ENCODE peak calls at places on chromosomes 3 and 15, in four cellular contexts. L is pancreas, S is uterus, E is RWPE2. X is an unnamed sample. For H3K27me3 and H3K4me1, the result is how much of the 10 kb centered on the place peaks cover.

GRCh38 chr15:58064119-58065010 is 1.1 kb downstream of the ALDH1A2 start:
- DNase-seq in L (no peak), S (no peak), E (no peak), X (no peak)

GRCh38 chr3:134056464-134056891 is 26.8 kb upstream of the SLCO2A1 start:
- DNase-seq in L (no peak), S (no peak), E (peak), X (no peak)

GRCh38 chr15:34216527-34217270 is 6.8 kb upstream of the KATNBL1 start:
- DNase-seq in L (no peak), S (no peak), E (no peak), X (no peak)

GRCh38 chr3:195237981-195238625 is 32.9 kb downstream of the XXYLT1 start:
- DNase-seq in L (no peak), S (peak), E (no peak), X (peak)

GRCh38 chr3:70994644-70995043 is 588.9 kb downstream of the FOXP1 start:
- DNase-seq in L (no peak), S (no peak), E (no peak), X (no peak)

GRCh38 chr3:41327718-41328117 is 128.4 kb downstream of the CTNNB1 start:
- DNase-seq in L (no peak), S (no peak), E (no peak), X (no peak)

GRCh38 chr3:192186508-192186907 is 540.8 kb downstream of the FGF12 start:
- DNase-seq in L (no peak), S (no peak), E (no peak), X (no peak)

GRCh38 chr3:2543247-2543646 is 444.6 kb downstream of the CNTN4 start:
- DNase-seq in L (no peak), S (no peak), E (no peak), X (no peak)

GRCh38 chr3:128322030-128323022 is 144.4 kb downstream of the DNAJB8 start:
- DNase-seq in L (peak), S (no peak), E (no peak), X (no peak)

GRCh38 chr3:146834917-146835316 is 229.8 kb upstream of the PLSCR5 start:
- DNase-seq in L (no peak), S (no peak), E (no peak), X (no peak)

GRCh38 chr3:193594946-193595689 is 2.1 kb downstream of the OPA1 start:
- DNase-seq in L (no peak), S (no peak), E (no peak), X (no peak)

GRCh38 chr15:40647523-40647922 is 47.5 kb upstream of the RAD51 start:
- DNase-seq in L (no peak), S (no peak), E (no peak), X (no peak)

GRCh38 chr15:79432345-79433311 is 492 bp downstream of the MINAR1 start:
- DNase-seq in L (no peak), S (no peak), E (no peak), X (no peak)

GRCh38 chr3:153284282-153284938 is 122.4 kb downstream of the RAP2B start:
- DNase-seq in L (peak), S (peak), E (no peak), X (no peak)

GRCh38 chr15:51884517-51885236 is 55.2 kb downstream of the TMOD3 start:
- DNase-seq in L (no peak), S (no peak), E (no peak), X (no peak)

GRCh38 chr15:100713163-100713867 is 110.9 kb downstream of the ASB7 start:
- DNase-seq in L (peak), S (peak), E (peak), X (peak)

GRCh38 chr15:49273734-49274318 is 103.8 kb downstream of the GALK2 start:
- DNase-seq in L (no peak), S (no peak), E (no peak), X (no peak)

GRCh38 chr15:80660114-80660513 is 35.0 kb upstream of the ABHD17C start:
- DNase-seq in L (no peak), S (no peak), E (no peak), X (no peak)

GRCh38 chr15:85899927-85900326 is 105.2 kb upstream of the KLHL25 start:
- DNase-seq in L (no peak), S (peak), E (no peak), X (no peak)

GRCh38 chr3:184166671-184167070 is 8.0 kb upstream of the AP2M1 start:
- DNase-seq in L (no peak), S (no peak), E (no peak), X (no peak)

GRCh38 chr3:113615976-113616375 is 80.5 kb downstream of the USF3 start:
- DNase-seq in L (no peak), S (no peak), E (no peak), X (no peak)

GRCh38 chr15:28086175-28086703 is 12.9 kb downstream of the OCA2 start:
- DNase-seq in L (peak), S (no peak), E (no peak), X (no peak)

GRCh38 chr15:74833376-74834107 is 7.1 kb downstream of the CPLX3 start:
- DNase-seq in L (no peak), S (no peak), E (no peak), X (no peak)
- H3K27me3 ChIP-seq in L (under half), S (under half), E (under half), X (under half)

GRCh38 chr3:159881208-159881607 is 107.4 kb upstream of the IL12A start:
- DNase-seq in L (no peak), S (no peak), E (no peak), X (no peak)

GRCh38 chr3:159882784-159883779 is 105.6 kb upstream of the IL12A start:
- DNase-seq in L (no peak), S (no peak), E (no peak), X (no peak)

GRCh38 chr3:159882367-159882766 is 106.3 kb upstream of the IL12A start:
- DNase-seq in L (no peak), S (no peak), E (no peak), X (no peak)

GRCh38 chr3:159879598-159879997 is 109.0 kb upstream of the IL12A start:
- DNase-seq in L (no peak), S (no peak), E (no peak), X (no peak)

GRCh38 chr3:159881828-159882309 is 106.8 kb upstream of the IL12A start:
- DNase-seq in L (no peak), S (no peak), E (peak), X (no peak)
- H3K4me1 ChIP-seq in L (under half), S (under half), E (under half), X (under half)

GRCh38 chr3:5058463-5058862 is 63.6 kb upstream of the ARL8B start:
- DNase-seq in L (no peak), S (no peak), E (no peak), X (no peak)
- H3K27me3 ChIP-seq in L (under half), S (under half), E (under half), X (under half)

GRCh38 chr3:118165413-118165812 is 869.2 kb downstream of the IGSF11 start:
- DNase-seq in L (no peak), S (no peak), E (no peak), X (no peak)
- H3K4me1 ChIP-seq in L (under half), S (under half), E (under half), X (under half)

GRCh38 chr15:73353734-73354133 is 15.0 kb downstream of the HCN4 start:
- DNase-seq in L (no peak), S (no peak), E (no peak), X (no peak)
- H3K27me3 ChIP-seq in L (under half), S (under half), E (under half), X (under half)

GRCh38 chr3:24042174-24042878 is 97.2 kb downstream of the NR1D2 start:
- DNase-seq in L (no peak), S (peak), E (no peak), X (no peak)

GRCh38 chr3:24046214-24046613 is 101.1 kb downstream of the NR1D2 start:
- DNase-seq in L (no peak), S (no peak), E (no peak), X (no peak)

GRCh38 chr3:24047513-24047912 is 102.4 kb downstream of the NR1D2 start:
- DNase-seq in L (no peak), S (no peak), E (no peak), X (no peak)

GRCh38 chr3:24042879-24043567 is 97.9 kb downstream of the NR1D2 start:
- DNase-seq in L (no peak), S (peak), E (no peak), X (no peak)

GRCh38 chr3:24043985-24044384 is 98.9 kb downstream of the NR1D2 start:
- DNase-seq in L (no peak), S (no peak), E (no peak), X (no peak)
- H3K4me1 ChIP-seq in L (under half), S (under half), E (under half), X (under half)

GRCh38 chr3:10566451-10566850 is 61.1 kb upstream of the ATP2B2 start:
- DNase-seq in L (no peak), S (no peak), E (no peak), X (no peak)

GRCh38 chr3:10568549-10568948 is 63.2 kb upstream of the ATP2B2 start:
- DNase-seq in L (no peak), S (no peak), E (no peak), X (no peak)

GRCh38 chr3:10565814-10566213 is 60.4 kb upstream of the ATP2B2 start:
- DNase-seq in L (no peak), S (no peak), E (no peak), X (no peak)

GRCh38 chr3:10574101-10574615 is 68.8 kb upstream of the ATP2B2 start:
- DNase-seq in L (no peak), S (no peak), E (no peak), X (no peak)

GRCh38 chr3:10570196-10570946 is 65.0 kb upstream of the ATP2B2 start:
- DNase-seq in L (no peak), S (no peak), E (no peak), X (no peak)
- H3K27me3 ChIP-seq in L (under half), S (under half), E (under half), X (under half)

DNA sequence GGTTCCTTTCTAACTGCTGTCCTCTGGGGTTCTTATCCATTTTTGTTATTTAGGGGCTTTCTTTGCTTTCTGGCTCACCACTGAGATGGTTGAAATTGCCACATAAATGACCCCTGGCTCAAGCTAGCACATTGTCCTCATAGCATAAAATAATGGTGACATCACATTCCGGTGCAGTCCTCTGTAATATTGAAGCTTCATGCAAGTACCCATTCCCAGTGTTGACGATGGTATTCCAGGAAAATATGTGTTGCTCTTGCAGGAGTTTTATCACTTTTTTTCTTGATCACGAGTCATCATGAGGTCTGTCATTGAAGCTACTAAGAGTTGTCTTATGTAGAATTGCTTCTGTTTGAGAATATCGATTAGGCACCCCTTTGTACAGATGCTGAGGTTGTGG is 56.1 kb downstream of the CRTC3 start:
- DNase-seq in L (no peak), S (no peak), E (no peak), X (no peak)
- H3K4me1 ChIP-seq in L (under half), S (under half), E (under half), X (under half)